ENCODE peak calls at places on chromosomes 7 and 10, in seven cellular contexts. One of them, this sample, is unnamed.

GRCh38 chr10:103822052-103822716 is 33.2 kb downstream of the SH3PXD2A start:
- DNase-seq in Peyer's patch: no peak
- DNase-seq in prostate gland: no peak
- DNase-seq in OCI-LY7: no peak
- DNase-seq in heart left ventricle: no peak
- DNase-seq in AG10803: no peak
- DNase-seq in CD8-positive, alpha-beta T cell: no peak
- DNase-seq in this sample: no peak

GRCh38 chr10:50798297-50798696 is 58.6 kb downstream of the ASAH2B start:
- DNase-seq in Peyer's patch: no peak
- DNase-seq in prostate gland: no peak
- DNase-seq in OCI-LY7: no peak
- DNase-seq in heart left ventricle: no peak
- DNase-seq in AG10803: no peak
- DNase-seq in CD8-positive, alpha-beta T cell: no peak
- DNase-seq in this sample: no peak

GRCh38 chr7:44700322-44700721 is 48.3 kb upstream of the ZMIZ2 start:
- DNase-seq in Peyer's patch: no peak
- DNase-seq in prostate gland: no peak
- DNase-seq in OCI-LY7: no peak
- DNase-seq in heart left ventricle: no peak
- DNase-seq in AG10803: no peak
- DNase-seq in CD8-positive, alpha-beta T cell: no peak
- DNase-seq in this sample: no peak

GRCh38 chr10:66827353-66827752 is 98.5 kb upstream of the LRRTM3 start:
- DNase-seq in Peyer's patch: no peak
- DNase-seq in prostate gland: no peak
- DNase-seq in OCI-LY7: no peak
- DNase-seq in heart left ventricle: no peak
- DNase-seq in AG10803: peak
- DNase-seq in CD8-positive, alpha-beta T cell: no peak
- DNase-seq in this sample: no peak

GRCh38 chr7:143477501-143478150 is at the start of gene TAS2R41:
- DNase-seq in Peyer's patch: peak
- DNase-seq in prostate gland: no peak
- DNase-seq in OCI-LY7: no peak
- DNase-seq in heart left ventricle: no peak
- DNase-seq in AG10803: no peak
- DNase-seq in CD8-positive, alpha-beta T cell: no peak
- DNase-seq in this sample: no peak

GRCh38 chr10:114815751-114816150 is 5.8 kb upstream of the FHIP2A start:
- DNase-seq in Peyer's patch: no peak
- DNase-seq in prostate gland: no peak
- DNase-seq in OCI-LY7: no peak
- DNase-seq in heart left ventricle: no peak
- DNase-seq in AG10803: no peak
- DNase-seq in CD8-positive, alpha-beta T cell: no peak
- DNase-seq in this sample: no peak

GRCh38 chr7:84183741-84184140 is 10.8 kb downstream of the SEMA3A start:
- DNase-seq in Peyer's patch: no peak
- DNase-seq in prostate gland: no peak
- DNase-seq in OCI-LY7: no peak
- DNase-seq in heart left ventricle: no peak
- DNase-seq in AG10803: no peak
- DNase-seq in CD8-positive, alpha-beta T cell: no peak
- DNase-seq in this sample: no peak

GRCh38 chr7:23494009-23494408 is 23.7 kb upstream of the IGF2BP3 start:
- DNase-seq in Peyer's patch: no peak
- DNase-seq in prostate gland: no peak
- DNase-seq in OCI-LY7: no peak
- DNase-seq in heart left ventricle: no peak
- DNase-seq in AG10803: no peak
- DNase-seq in CD8-positive, alpha-beta T cell: no peak
- DNase-seq in this sample: no peak

GRCh38 chr10:99869581-99869980 is 87.1 kb downstream of the ABCC2 start:
- DNase-seq in Peyer's patch: no peak
- DNase-seq in prostate gland: no peak
- DNase-seq in OCI-LY7: no peak
- DNase-seq in heart left ventricle: no peak
- DNase-seq in AG10803: no peak
- DNase-seq in CD8-positive, alpha-beta T cell: no peak
- DNase-seq in this sample: no peak

GRCh38 chr7:117871778-117872538 is 1.3 kb downstream of the CTTNBP2 start:
- DNase-seq in Peyer's patch: no peak
- DNase-seq in prostate gland: no peak
- DNase-seq in OCI-LY7: no peak
- DNase-seq in heart left ventricle: peak
- DNase-seq in AG10803: no peak
- DNase-seq in CD8-positive, alpha-beta T cell: no peak
- DNase-seq in this sample: no peak

GRCh38 chr10:89073719-89074118 is 83.1 kb downstream of the FAS start:
- DNase-seq in Peyer's patch: no peak
- DNase-seq in prostate gland: no peak
- DNase-seq in OCI-LY7: no peak
- DNase-seq in heart left ventricle: no peak
- DNase-seq in AG10803: no peak
- DNase-seq in CD8-positive, alpha-beta T cell: no peak
- DNase-seq in this sample: no peak

GRCh38 chr10:7956508-7956907 is 98.0 kb upstream of the GATA3 start:
- DNase-seq in Peyer's patch: no peak
- DNase-seq in prostate gland: no peak
- DNase-seq in OCI-LY7: peak
- DNase-seq in heart left ventricle: no peak
- DNase-seq in AG10803: peak
- DNase-seq in CD8-positive, alpha-beta T cell: no peak
- DNase-seq in this sample: peak

GRCh38 chr10:95613330-95613729 is 43.2 kb downstream of the ALDH18A1 start:
- DNase-seq in Peyer's patch: no peak
- DNase-seq in prostate gland: no peak
- DNase-seq in OCI-LY7: no peak
- DNase-seq in heart left ventricle: no peak
- DNase-seq in AG10803: no peak
- DNase-seq in CD8-positive, alpha-beta T cell: no peak
- DNase-seq in this sample: no peak

GRCh38 chr7:158582089-158582456 is 5.5 kb downstream of the PTPRN2 start:
- DNase-seq in Peyer's patch: no peak
- DNase-seq in prostate gland: no peak
- DNase-seq in OCI-LY7: no peak
- DNase-seq in heart left ventricle: no peak
- DNase-seq in AG10803: no peak
- DNase-seq in CD8-positive, alpha-beta T cell: no peak
- DNase-seq in this sample: no peak

GRCh38 chr7:96026006-96026405 is 253.7 kb downstream of the DYNC1I1 start:
- DNase-seq in Peyer's patch: no peak
- DNase-seq in prostate gland: no peak
- DNase-seq in OCI-LY7: no peak
- DNase-seq in heart left ventricle: no peak
- DNase-seq in AG10803: peak
- DNase-seq in CD8-positive, alpha-beta T cell: no peak
- DNase-seq in this sample: no peak

GRCh38 chr10:120423350-120424197 is 33.5 kb upstream of the PLPP4 start:
- DNase-seq in Peyer's patch: peak
- DNase-seq in prostate gland: peak
- DNase-seq in OCI-LY7: peak
- DNase-seq in heart left ventricle: no peak
- DNase-seq in AG10803: peak
- DNase-seq in CD8-positive, alpha-beta T cell: no peak
- DNase-seq in this sample: peak

GRCh38 chr10:123380491-123381085 is 226.4 kb downstream of the BUB3 start:
- DNase-seq in Peyer's patch: no peak
- DNase-seq in prostate gland: no peak
- DNase-seq in OCI-LY7: no peak
- DNase-seq in heart left ventricle: no peak
- DNase-seq in AG10803: peak
- DNase-seq in CD8-positive, alpha-beta T cell: no peak
- DNase-seq in this sample: no peak

GRCh38 chr7:45413419-45413818 is 160.7 kb upstream of the ADCY1 start:
- DNase-seq in Peyer's patch: no peak
- DNase-seq in prostate gland: no peak
- DNase-seq in OCI-LY7: no peak
- DNase-seq in heart left ventricle: no peak
- DNase-seq in AG10803: no peak
- DNase-seq in CD8-positive, alpha-beta T cell: no peak
- DNase-seq in this sample: no peak

GRCh38 chr10:114779803-114780609 is 41.6 kb upstream of the FHIP2A start:
- DNase-seq in Peyer's patch: no peak
- DNase-seq in prostate gland: peak
- DNase-seq in OCI-LY7: no peak
- DNase-seq in heart left ventricle: no peak
- DNase-seq in AG10803: peak
- DNase-seq in CD8-positive, alpha-beta T cell: no peak
- DNase-seq in this sample: no peak

GRCh38 chr7:120582916-120583315 is 275.0 kb downstream of the TSPAN12 start:
- DNase-seq in Peyer's patch: no peak
- DNase-seq in prostate gland: no peak
- DNase-seq in OCI-LY7: no peak
- DNase-seq in heart left ventricle: no peak
- DNase-seq in AG10803: no peak
- DNase-seq in CD8-positive, alpha-beta T cell: no peak
- DNase-seq in this sample: no peak

GRCh38 chr10:8054498-8055407 is at the start of gene GATA3:
- DNase-seq in Peyer's patch: peak
- DNase-seq in prostate gland: peak
- DNase-seq in OCI-LY7: no peak
- DNase-seq in heart left ventricle: peak
- DNase-seq in AG10803: peak
- DNase-seq in CD8-positive, alpha-beta T cell: peak
- DNase-seq in this sample: peak

GRCh38 chr7:154928136-154929005 is 74.6 kb downstream of the PAXIP1 start:
- DNase-seq in Peyer's patch: peak
- DNase-seq in prostate gland: peak
- DNase-seq in OCI-LY7: peak
- DNase-seq in heart left ventricle: no peak
- DNase-seq in AG10803: peak
- DNase-seq in CD8-positive, alpha-beta T cell: peak
- DNase-seq in this sample: peak

GRCh38 chr7:57425969-57426628 is 23.9 kb upstream of the ZNF716 start:
- DNase-seq in Peyer's patch: no peak
- DNase-seq in prostate gland: no peak
- DNase-seq in OCI-LY7: no peak
- DNase-seq in heart left ventricle: no peak
- DNase-seq in AG10803: no peak
- DNase-seq in CD8-positive, alpha-beta T cell: no peak
- DNase-seq in this sample: no peak

GRCh38 chr7:46752881-46753366 is 829.0 kb downstream of the TNS3 start:
- DNase-seq in Peyer's patch: no peak
- DNase-seq in prostate gland: no peak
- DNase-seq in OCI-LY7: no peak
- DNase-seq in heart left ventricle: no peak
- DNase-seq in AG10803: peak
- DNase-seq in CD8-positive, alpha-beta T cell: no peak
- DNase-seq in this sample: no peak

GRCh38 chr7:96407427-96407826 is 85.5 kb upstream of the SLC25A13 start:
- DNase-seq in Peyer's patch: no peak
- DNase-seq in prostate gland: no peak
- DNase-seq in OCI-LY7: no peak
- DNase-seq in heart left ventricle: no peak
- DNase-seq in AG10803: peak
- DNase-seq in CD8-positive, alpha-beta T cell: no peak
- DNase-seq in this sample: no peak

GRCh38 chr10:103241262-103242011 is 4.2 kb upstream of the RPEL1 start:
- DNase-seq in Peyer's patch: peak
- DNase-seq in prostate gland: peak
- DNase-seq in OCI-LY7: no peak
- DNase-seq in heart left ventricle: no peak
- DNase-seq in AG10803: peak
- DNase-seq in CD8-positive, alpha-beta T cell: no peak
- DNase-seq in this sample: no peak

GRCh38 chr10:33304553-33304952 is 29.9 kb downstream of the NRP1 start:
- DNase-seq in Peyer's patch: no peak
- DNase-seq in prostate gland: no peak
- DNase-seq in OCI-LY7: no peak
- DNase-seq in heart left ventricle: no peak
- DNase-seq in AG10803: no peak
- DNase-seq in CD8-positive, alpha-beta T cell: no peak
- DNase-seq in this sample: no peak

GRCh38 chr7:82805527-82805960 is 357.1 kb downstream of the PCLO start:
- DNase-seq in Peyer's patch: no peak
- DNase-seq in prostate gland: no peak
- DNase-seq in OCI-LY7: no peak
- DNase-seq in heart left ventricle: no peak
- DNase-seq in AG10803: peak
- DNase-seq in CD8-positive, alpha-beta T cell: no peak
- DNase-seq in this sample: no peak
- H3K4me3 ChIP-seq in Peyer's patch: no peak
- H3K4me3 ChIP-seq in prostate gland: no peak
- H3K4me3 ChIP-seq in OCI-LY7: no peak
- H3K4me3 ChIP-seq in heart left ventricle: no peak
- H3K4me3 ChIP-seq in AG10803: peak
- H3K4me3 ChIP-seq in CD8-positive, alpha-beta T cell: no peak
- H3K4me3 ChIP-seq in this sample: no peak

GRCh38 chr7:139360210-139360947 is 685 bp downstream of the LUC7L2 start:
- DNase-seq in Peyer's patch: peak
- DNase-seq in prostate gland: peak
- DNase-seq in OCI-LY7: peak
- DNase-seq in heart left ventricle: peak
- DNase-seq in AG10803: peak
- DNase-seq in CD8-positive, alpha-beta T cell: peak
- DNase-seq in this sample: peak
- H3K4me3 ChIP-seq in Peyer's patch: peak
- H3K4me3 ChIP-seq in prostate gland: peak
- H3K4me3 ChIP-seq in OCI-LY7: peak
- H3K4me3 ChIP-seq in heart left ventricle: peak
- H3K4me3 ChIP-seq in AG10803: peak
- H3K4me3 ChIP-seq in CD8-positive, alpha-beta T cell: peak
- H3K4me3 ChIP-seq in this sample: peak

DNA sequence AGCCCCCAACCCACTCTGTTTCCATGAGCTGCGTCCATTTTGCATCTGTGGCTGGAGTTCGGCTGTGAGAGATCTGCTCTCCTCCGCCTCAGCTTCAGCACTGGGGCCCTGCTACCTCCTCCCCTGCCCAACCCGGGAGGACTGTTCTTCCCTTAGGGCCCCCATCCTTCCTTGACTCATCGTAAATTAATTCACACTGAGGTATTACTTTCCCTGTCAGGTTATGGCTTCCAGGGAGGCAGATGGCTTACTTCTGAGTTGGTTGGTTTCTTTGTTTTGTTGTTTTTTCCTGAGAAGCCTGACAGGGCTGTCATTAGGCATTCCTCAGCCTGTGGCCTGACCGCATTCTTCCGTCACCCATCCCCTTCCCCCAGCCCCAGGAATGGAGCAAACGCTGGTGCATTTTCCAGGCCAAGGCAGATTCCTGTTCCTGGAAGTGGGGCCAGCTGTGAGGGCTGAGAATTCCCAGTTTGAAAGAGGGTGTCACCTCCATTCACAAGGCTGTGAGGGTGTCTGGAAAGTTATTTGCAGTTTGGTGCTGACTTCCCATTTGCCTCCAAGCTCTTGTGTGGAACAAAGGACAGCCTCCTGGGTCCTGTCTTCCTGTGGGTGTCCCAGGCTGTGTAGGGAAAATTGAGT is 11.6 kb downstream of the CPA5 start:
- DNase-seq in Peyer's patch: peak
- DNase-seq in prostate gland: peak
- DNase-seq in OCI-LY7: no peak
- DNase-seq in heart left ventricle: peak
- DNase-seq in AG10803: peak
- DNase-seq in CD8-positive, alpha-beta T cell: no peak
- DNase-seq in this sample: no peak
- H3K4me3 ChIP-seq in Peyer's patch: no peak
- H3K4me3 ChIP-seq in prostate gland: no peak
- H3K4me3 ChIP-seq in OCI-LY7: no peak
- H3K4me3 ChIP-seq in heart left ventricle: no peak
- H3K4me3 ChIP-seq in AG10803: peak
- H3K4me3 ChIP-seq in CD8-positive, alpha-beta T cell: no peak
- H3K4me3 ChIP-seq in this sample: no peak

GRCh38 chr10:18179901-18180300 is 39.7 kb downstream of the CACNB2 start:
- DNase-seq in Peyer's patch: no peak
- DNase-seq in prostate gland: peak
- DNase-seq in OCI-LY7: no peak
- DNase-seq in heart left ventricle: peak
- DNase-seq in AG10803: peak
- DNase-seq in CD8-positive, alpha-beta T cell: no peak
- DNase-seq in this sample: no peak
- H3K4me3 ChIP-seq in Peyer's patch: no peak
- H3K4me3 ChIP-seq in prostate gland: no peak
- H3K4me3 ChIP-seq in OCI-LY7: no peak
- H3K4me3 ChIP-seq in heart left ventricle: no peak
- H3K4me3 ChIP-seq in AG10803: no peak
- H3K4me3 ChIP-seq in CD8-positive, alpha-beta T cell: no peak
- H3K4me3 ChIP-seq in this sample: no peak

This sample was measured in Jurkat, Clone E6-1.